ENCODE peak calls at places on chromosome 16, in nine cellular contexts. N, J, L, Y, M, H, E, A and Q are unnamed samples.

GRCh38 chr16:84502581-84502980 is 1.9 kb downstream of the MEAK7 start:
- DNase-seq in N (no peak), J (no peak), L (no peak), Y (no peak), M (no peak), H (no peak), E (no peak), A (no peak), Q (peak)

GRCh38 chr16:84643180-84643583 is 5.1 kb upstream of the KLHL36 start:
- DNase-seq in N (no peak), J (no peak), L (no peak), Y (peak), M (peak), H (no peak), E (no peak), A (no peak), Q (peak)

GRCh38 chr16:20940864-20941634 is 40.5 kb downstream of the LYRM1 start:
- DNase-seq in N (no peak), J (no peak), L (no peak), Y (no peak), M (no peak), H (no peak), E (no peak), A (no peak), Q (no peak)

GRCh38 chr16:60741810-60742209 is 1294.4 kb downstream of the CDH8 start:
- DNase-seq in N (no peak), J (no peak), L (no peak), Y (no peak), M (no peak), H (no peak), E (no peak), A (no peak), Q (no peak)

GRCh38 chr16:70402916-70403659 is 35.8 kb downstream of the ST3GAL2 start:
- DNase-seq in N (no peak), J (no peak), L (no peak), Y (no peak), M (no peak), H (no peak), E (no peak), A (no peak), Q (no peak)

GRCh38 chr16:78669994-78670393 is 570.5 kb downstream of the WWOX start:
- DNase-seq in N (peak), J (no peak), L (no peak), Y (peak), M (peak), H (no peak), E (no peak), A (no peak), Q (no peak)

GRCh38 chr16:35552763-35553162 is 2093.4 kb downstream of the TP53TG3F start:
- DNase-seq in N (no peak), J (no peak), L (no peak), Y (no peak), M (no peak), H (no peak), E (no peak), A (no peak), Q (no peak)

GRCh38 chr16:87132361-87133014 is 184.7 kb downstream of the C16orf95 start:
- DNase-seq in N (no peak), J (no peak), L (no peak), Y (no peak), M (peak), H (no peak), E (no peak), A (no peak), Q (peak)

GRCh38 chr16:14372471-14372870 is 257.6 kb downstream of the PARN start:
- DNase-seq in N (no peak), J (peak), L (no peak), Y (no peak), M (no peak), H (no peak), E (peak), A (no peak), Q (no peak)

GRCh38 chr16:86975445-86975844 is 341.7 kb downstream of the C16orf95 start:
- DNase-seq in N (peak), J (peak), L (no peak), Y (no peak), M (peak), H (no peak), E (peak), A (peak), Q (peak)

GRCh38 chr16:70634861-70635260 is 11.5 kb upstream of the IL34 start:
- DNase-seq in N (no peak), J (no peak), L (no peak), Y (no peak), M (no peak), H (no peak), E (no peak), A (no peak), Q (peak)

GRCh38 chr16:54647731-54648221 is 282.9 kb upstream of the IRX5 start:
- DNase-seq in N (no peak), J (no peak), L (no peak), Y (no peak), M (no peak), H (no peak), E (no peak), A (no peak), Q (no peak)

GRCh38 chr16:25235991-25236390 is 19.2 kb downstream of the AQP8 start:
- DNase-seq in N (no peak), J (no peak), L (no peak), Y (no peak), M (no peak), H (no peak), E (no peak), A (no peak), Q (peak)

GRCh38 chr16:84511821-84512220 is 7.4 kb upstream of the MEAK7 start:
- DNase-seq in N (no peak), J (no peak), L (no peak), Y (no peak), M (no peak), H (no peak), E (no peak), A (no peak), Q (no peak)

GRCh38 chr16:31696968-31697743 is 169.5 kb downstream of the AHSP start:
- DNase-seq in N (peak), J (peak), L (no peak), Y (no peak), M (peak), H (no peak), E (no peak), A (no peak), Q (peak)

GRCh38 chr16:67719778-67720144 is 645 bp upstream of the GFOD2 start:
- DNase-seq in N (peak), J (peak), L (no peak), Y (no peak), M (peak), H (no peak), E (peak), A (peak), Q (peak)

GRCh38 chr16:67150833-67151396 is at the start of gene B3GNT9:
- DNase-seq in N (peak), J (no peak), L (no peak), Y (peak), M (peak), H (no peak), E (peak), A (peak), Q (peak)

GRCh38 chr16:27314161-27314723 is 468 bp downstream of the IL4R start:
- DNase-seq in N (peak), J (no peak), L (peak), Y (peak), M (peak), H (no peak), E (no peak), A (peak), Q (peak)

GRCh38 chr16:50245417-50246298 is 20.7 kb upstream of the ADCY7 start:
- DNase-seq in N (no peak), J (peak), L (peak), Y (peak), M (peak), H (peak), E (peak), A (peak), Q (peak)

GRCh38 chr16:11191665-11192064 is 64.3 kb downstream of the SOCS1 start:
- DNase-seq in N (no peak), J (no peak), L (no peak), Y (no peak), M (no peak), H (no peak), E (no peak), A (no peak), Q (no peak)

GRCh38 chr16:11629071-11630030 is 38.9 kb upstream of the SNN start:
- DNase-seq in N (no peak), J (peak), L (no peak), Y (no peak), M (peak), H (no peak), E (no peak), A (no peak), Q (no peak)

GRCh38 chr16:85211247-85211910 is 99.1 kb upstream of the CIBAR2 start:
- DNase-seq in N (no peak), J (no peak), L (no peak), Y (no peak), M (peak), H (no peak), E (no peak), A (no peak), Q (peak)

GRCh38 chr16:86051376-86052114 is 152.6 kb downstream of the IRF8 start:
- DNase-seq in N (peak), J (no peak), L (no peak), Y (no peak), M (no peak), H (no peak), E (peak), A (no peak), Q (no peak)

GRCh38 chr16:53131050-53131362 is 76.2 kb downstream of the CHD9 start:
- DNase-seq in N (no peak), J (no peak), L (no peak), Y (no peak), M (no peak), H (no peak), E (no peak), A (no peak), Q (no peak)

GRCh38 chr16:58034128-58034685 is 8.7 kb downstream of the MMP15 start:
- DNase-seq in N (no peak), J (peak), L (no peak), Y (no peak), M (no peak), H (no peak), E (no peak), A (no peak), Q (no peak)

GRCh38 chr16:15592324-15592723 is 50.6 kb downstream of the MARF1 start:
- DNase-seq in N (no peak), J (no peak), L (peak), Y (no peak), M (no peak), H (no peak), E (no peak), A (no peak), Q (no peak)

GRCh38 chr16:14302399-14303181 is 231.5 kb downstream of the MRTFB start:
- DNase-seq in N (peak), J (peak), L (no peak), Y (no peak), M (no peak), H (peak), E (peak), A (peak), Q (no peak)

GRCh38 chr16:18969050-18969854 is 14.5 kb upstream of the TMC7 start:
- DNase-seq in N (peak), J (peak), L (peak), Y (peak), M (peak), H (peak), E (peak), A (peak), Q (peak)

GRCh38 chr16:14303654-14304394 is 232.7 kb downstream of the MRTFB start:
- DNase-seq in N (no peak), J (peak), L (no peak), Y (no peak), M (no peak), H (no peak), E (peak), A (peak), Q (no peak)

GRCh38 chr16:716768-717325 is 1.9 kb downstream of the METRN start:
- DNase-seq in N (no peak), J (no peak), L (no peak), Y (no peak), M (no peak), H (no peak), E (no peak), A (no peak), Q (no peak)

GRCh38 chr16:66427451-66427860 is 361 bp downstream of the BEAN1 start:
- DNase-seq in N (no peak), J (no peak), L (no peak), Y (no peak), M (no peak), H (no peak), E (no peak), A (no peak), Q (no peak)

GRCh38 chr16:29975811-29976511 is 2.3 kb downstream of the TAOK2 start:
- DNase-seq in N (no peak), J (no peak), L (no peak), Y (no peak), M (no peak), H (peak), E (no peak), A (no peak), Q (no peak)

GRCh38 chr16:30761427-30761927 is 385 bp downstream of the CFAP119 start:
- DNase-seq in N (peak), J (peak), L (no peak), Y (no peak), M (no peak), H (no peak), E (peak), A (peak), Q (peak)

GRCh38 chr16:11507350-11507749 is 79.4 kb downstream of the LITAF start:
- DNase-seq in N (no peak), J (no peak), L (no peak), Y (no peak), M (no peak), H (no peak), E (no peak), A (no peak), Q (no peak)

GRCh38 chr16:29663020-29663828 is at the start of gene SPN:
- DNase-seq in N (no peak), J (peak), L (peak), Y (no peak), M (no peak), H (no peak), E (no peak), A (peak), Q (no peak)

GRCh38 chr16:2771496-2772402 is 5.3 kb downstream of the ELOB start:
- DNase-seq in N (no peak), J (no peak), L (no peak), Y (no peak), M (no peak), H (no peak), E (no peak), A (no peak), Q (no peak)

GRCh38 chr16:2769100-2769529 is 8.0 kb downstream of the ELOB start:
- DNase-seq in N (no peak), J (no peak), L (no peak), Y (no peak), M (no peak), H (no peak), E (no peak), A (no peak), Q (no peak)

GRCh38 chr16:2770057-2770780 is 6.9 kb downstream of the ELOB start:
- DNase-seq in N (no peak), J (no peak), L (no peak), Y (no peak), M (no peak), H (no peak), E (no peak), A (peak), Q (no peak)

GRCh38 chr16:2769675-2770056 is 7.4 kb downstream of the ELOB start:
- DNase-seq in N (no peak), J (no peak), L (no peak), Y (peak), M (no peak), H (no peak), E (no peak), A (no peak), Q (no peak)

GRCh38 chr16:2770781-2771111 is 6.3 kb downstream of the ELOB start:
- DNase-seq in N (no peak), J (no peak), L (no peak), Y (no peak), M (no peak), H (no peak), E (no peak), A (no peak), Q (no peak)
- TF ChIP-seq CTCF in N (no peak), J (no peak), L (no peak), Y (no peak), M (no peak), H (no peak), E (no peak), A (no peak), Q (no peak)

DNA sequence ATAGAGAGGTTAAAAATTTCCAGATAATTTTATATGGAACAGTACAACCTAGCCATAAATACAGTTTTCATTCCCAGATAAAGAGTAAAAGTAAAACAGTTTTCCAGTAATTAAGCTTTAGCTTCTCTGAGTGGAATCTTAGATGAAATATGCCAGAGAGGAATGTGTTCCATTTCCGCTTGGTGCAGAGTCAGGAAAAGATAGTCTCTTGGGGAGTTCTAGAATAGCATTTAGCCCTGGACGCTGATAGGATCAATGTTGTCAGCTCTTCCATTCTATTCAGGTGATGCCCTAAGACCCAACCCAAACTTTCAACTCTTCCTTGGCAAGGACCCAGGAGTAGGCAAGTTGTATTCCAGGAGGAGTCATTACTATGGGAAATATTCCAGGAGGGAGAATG is 30.9 kb upstream of the ABCA3 start:
- DNase-seq in N (peak), J (no peak), L (no peak), Y (no peak), M (no peak), H (no peak), E (no peak), A (no peak), Q (no peak)
- TF ChIP-seq CTCF in N (no peak), J (no peak), L (no peak), Y (no peak), M (no peak), H (no peak), E (no peak), A (no peak), Q (no peak)

DNA sequence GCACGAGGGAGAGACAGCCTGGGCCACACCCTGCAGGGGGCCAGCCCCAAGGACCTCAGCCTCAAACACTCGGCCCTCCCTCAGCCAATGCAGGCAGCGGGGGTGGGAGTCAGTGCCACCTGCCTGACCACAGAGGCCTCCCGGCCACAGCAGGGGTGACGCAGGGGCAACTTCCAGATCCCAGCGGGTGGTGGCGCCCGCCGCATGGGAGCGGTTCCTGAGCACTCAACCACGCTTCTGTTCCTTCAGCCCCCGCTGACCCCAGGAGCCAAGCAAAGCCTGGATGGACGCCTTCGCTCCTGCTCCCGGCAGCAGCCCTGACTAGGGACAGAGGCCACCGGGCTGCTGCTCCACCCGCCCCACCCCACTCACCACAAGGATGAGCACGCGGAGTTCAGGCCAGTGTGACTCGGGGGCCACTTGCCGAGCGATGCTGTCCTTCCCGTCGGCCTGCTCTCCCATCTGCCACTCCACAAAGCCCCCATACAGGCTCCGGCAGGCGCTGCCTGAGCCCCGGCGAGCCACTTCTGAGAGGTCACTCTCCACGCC is 5.0 kb upstream of the CYBA start:
- DNase-seq in N (no peak), J (no peak), L (no peak), Y (no peak), M (no peak), H (no peak), E (no peak), A (no peak), Q (no peak)
- TF ChIP-seq CTCF in N (no peak), J (no peak), L (no peak), Y (no peak), M (no peak), H (no peak), E (no peak), A (no peak), Q (no peak)

GRCh38 chr16:56295739-56296527 is 104.6 kb downstream of the GNAO1 start:
- DNase-seq in N (no peak), J (no peak), L (no peak), Y (no peak), M (no peak), H (no peak), E (no peak), A (no peak), Q (no peak)

GRCh38 chr16:56297684-56298083 is 106.4 kb downstream of the GNAO1 start:
- DNase-seq in N (no peak), J (no peak), L (no peak), Y (no peak), M (no peak), H (no peak), E (no peak), A (no peak), Q (no peak)

GRCh38 chr16:56301391-56301850 is 110.1 kb downstream of the GNAO1 start:
- DNase-seq in N (no peak), J (no peak), L (no peak), Y (no peak), M (peak), H (no peak), E (no peak), A (no peak), Q (no peak)

GRCh38 chr16:56300901-56301351 is 109.6 kb downstream of the GNAO1 start:
- DNase-seq in N (no peak), J (no peak), L (no peak), Y (no peak), M (peak), H (no peak), E (peak), A (no peak), Q (no peak)

GRCh38 chr16:56298948-56299602 is 107.8 kb downstream of the GNAO1 start:
- DNase-seq in N (no peak), J (no peak), L (no peak), Y (no peak), M (no peak), H (no peak), E (no peak), A (no peak), Q (no peak)
- TF ChIP-seq CTCF in N (no peak), J (no peak), L (no peak), Y (no peak), M (no peak), H (no peak), E (no peak), A (no peak), Q (no peak)

DNA sequence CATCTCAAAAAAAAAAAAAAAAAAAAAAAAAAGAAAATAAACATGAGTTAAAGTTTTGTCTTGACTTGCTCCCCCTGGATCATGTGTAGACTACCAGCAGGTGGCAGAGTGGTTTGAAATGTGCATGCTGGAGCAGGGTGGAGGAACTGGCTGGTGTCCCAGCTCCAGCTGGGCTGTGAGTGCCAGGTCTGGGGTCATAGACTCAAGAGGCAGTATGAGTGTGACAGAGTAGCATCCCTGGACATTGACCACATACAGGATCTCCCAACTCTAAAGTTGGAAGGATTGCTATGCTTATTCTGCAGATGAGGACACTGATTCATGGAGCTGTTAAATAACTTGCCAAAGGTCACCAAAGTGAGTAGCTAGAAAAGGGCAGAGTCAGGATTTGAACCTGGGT is 198.0 kb upstream of the MPHOSPH6 start:
- DNase-seq in N (peak), J (peak), L (no peak), Y (no peak), M (peak), H (no peak), E (peak), A (peak), Q (no peak)
- TF ChIP-seq CTCF in N (peak), J (peak), L (no peak), Y (no peak), M (peak), H (no peak), E (peak), A (peak), Q (peak)

GRCh38 chr16:16930309-16931000 is 540.3 kb downstream of the XYLT1 start:
- DNase-seq in N (no peak), J (no peak), L (no peak), Y (no peak), M (no peak), H (no peak), E (no peak), A (no peak), Q (no peak)

GRCh38 chr16:16925432-16925831 is 545.3 kb downstream of the XYLT1 start:
- DNase-seq in N (no peak), J (no peak), L (no peak), Y (no peak), M (no peak), H (no peak), E (no peak), A (no peak), Q (no peak)

GRCh38 chr16:16933861-16934260 is 536.9 kb downstream of the XYLT1 start:
- DNase-seq in N (no peak), J (no peak), L (no peak), Y (no peak), M (no peak), H (no peak), E (no peak), A (no peak), Q (no peak)

GRCh38 chr16:16928532-16929101 is 542.1 kb downstream of the XYLT1 start:
- DNase-seq in N (no peak), J (no peak), L (no peak), Y (no peak), M (no peak), H (no peak), E (no peak), A (no peak), Q (no peak)
- TF ChIP-seq CTCF in N (no peak), J (no peak), L (no peak), Y (no peak), M (no peak), H (no peak), E (no peak), A (no peak), Q (no peak)